ENCODE peak calls at places on chromosomes 4 and X, in nine cellular contexts. U is fibroblast of mammary gland, Z is AG04450, I is WERI-Rb-1, F is A673, P is endodermal cell, Q is astrocyte of the spinal cord, N is neural progenitor cell, E is adipocyte. K is an unnamed sample.
A peak's percentile ranks its signal among the peaks of the same experiment; 100 is the strongest.

GRCh38 chrX:3142259-3143042 is 101.2 kb downstream of the ARSF start:
- DNase-seq in N (no peak), Q (no peak), F (peak; percentile 3), P (no peak), Z (no peak), E (no peak), U (no peak), I (no peak), K (no peak)

GRCh38 chr4:37008199-37008598 is 236.3 kb upstream of the NWD2 start:
- DNase-seq in P (no peak), U (no peak), Q (peak; percentile 64), Z (no peak), N (no peak), F (no peak), E (no peak), I (no peak), K (no peak)

GRCh38 chrX:154840856-154841255 is 6.4 kb upstream of the SMIM9 start:
- DNase-seq in Q (peak; percentile 54), I (no peak), F (peak; percentile 60), U (peak; percentile 65), N (no peak), E (peak; percentile 71), P (no peak), Z (peak; percentile 18), K (peak; percentile 68)

GRCh38 chr4:8419222-8420041 is 21.1 kb downstream of the ACOX3 start:
- DNase-seq in E (peak; percentile 27), N (no peak), F (no peak), P (no peak), U (peak; percentile 52), Q (no peak), Z (no peak), I (no peak), K (peak; percentile 71)

GRCh38 chr4:2168469-2169319 is 73.2 kb downstream of the HAUS3 start:
- DNase-seq in E (no peak), Z (no peak), U (no peak), I (no peak), P (peak; percentile 37), F (no peak), Q (no peak), N (no peak), K (no peak)

GRCh38 chr4:25158817-25159216 is 1.4 kb downstream of the SEPSECS start:
- DNase-seq in Z (no peak), P (no peak), Q (no peak), F (no peak), U (no peak), I (no peak), E (no peak), N (no peak), K (no peak)

GRCh38 chrX:107678957-107679740 is 50.8 kb downstream of the PRPS1 start:
- DNase-seq in F (peak; percentile 17), U (peak; percentile 97), E (peak; percentile 69), Q (peak; percentile 79), I (no peak), N (no peak), Z (no peak), P (peak; percentile 40), K (peak; percentile 91)

GRCh38 chr4:138311771-138312535 is 69.8 kb upstream of the SLC7A11 start:
- DNase-seq in U (no peak), F (no peak), I (no peak), Z (no peak), E (peak; percentile 53), Q (no peak), N (no peak), P (no peak), K (no peak)

GRCh38 chrX:34559325-34559724 is 97.8 kb downstream of the TMEM47 start:
- DNase-seq in U (peak; percentile 56), P (peak; percentile 84), Q (peak; percentile 7), I (peak; percentile 13), F (peak; percentile 60), N (no peak), E (no peak), Z (no peak), K (no peak)

GRCh38 chr4:177251237-177251636 is 58.4 kb upstream of the NEIL3 start:
- DNase-seq in Q (no peak), E (no peak), Z (no peak), F (no peak), I (no peak), P (no peak), U (no peak), N (no peak), K (no peak)

GRCh38 chrX:17403231-17403691 is 28.3 kb downstream of the NHS start:
- DNase-seq in U (no peak), N (no peak), Q (no peak), P (no peak), E (no peak), Z (no peak), I (no peak), F (no peak), K (no peak)

GRCh38 chrX:24479924-24480722 is 15.0 kb downstream of the PDK3 start:
- DNase-seq in Q (no peak), F (no peak), N (no peak), E (no peak), I (no peak), Z (no peak), P (no peak), U (peak; percentile 6), K (peak; percentile 47)

DNA sequence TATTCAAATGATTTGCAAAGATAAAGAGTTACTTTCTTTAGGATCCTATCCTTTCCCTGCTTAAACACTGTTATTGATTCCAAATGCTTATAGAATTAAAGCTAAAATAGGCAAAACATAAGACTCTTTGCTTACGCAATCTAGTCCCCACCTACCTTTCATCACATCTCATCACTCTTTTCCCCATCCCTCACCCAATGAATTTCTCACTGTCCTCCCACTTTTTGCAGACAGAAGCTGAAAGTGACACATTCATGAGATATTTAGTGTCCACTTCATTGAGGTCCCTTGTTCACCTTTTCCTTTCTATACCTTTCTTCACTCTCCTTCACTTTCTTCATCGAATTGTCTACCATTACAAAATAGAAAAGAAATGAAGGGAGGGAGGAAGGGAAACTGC is 424 bp downstream of the SATL1 start:
- DNase-seq in F (peak; percentile 2), Q (no peak), I (no peak), U (no peak), N (no peak), E (peak; percentile 21), Z (no peak), P (no peak), K (no peak)
- H3K4me3 ChIP-seq in F (peak overlapping the region; percentile 67), Q (peak overlapping the region; percentile 75), I (peak overlapping the region; percentile 91), U (no peak overlapping the region), N (peak overlapping the region; percentile 72), E (peak overlapping the region; percentile 75), Z (peak overlapping the region; percentile 76), P (peak overlapping the region; percentile 93), K (no peak overlapping the region)

GRCh38 chrX:47080915-47081236 is 2.6 kb downstream of the RGN start:
- DNase-seq in Z (no peak), Q (no peak), F (no peak), U (no peak), I (no peak), N (no peak), E (no peak), P (no peak), K (no peak)

GRCh38 chrX:47080215-47080914 is 2.1 kb downstream of the RGN start:
- DNase-seq in F (no peak), N (no peak), U (no peak), Z (no peak), Q (no peak), P (no peak), E (no peak), I (no peak), K (no peak)

DNA sequence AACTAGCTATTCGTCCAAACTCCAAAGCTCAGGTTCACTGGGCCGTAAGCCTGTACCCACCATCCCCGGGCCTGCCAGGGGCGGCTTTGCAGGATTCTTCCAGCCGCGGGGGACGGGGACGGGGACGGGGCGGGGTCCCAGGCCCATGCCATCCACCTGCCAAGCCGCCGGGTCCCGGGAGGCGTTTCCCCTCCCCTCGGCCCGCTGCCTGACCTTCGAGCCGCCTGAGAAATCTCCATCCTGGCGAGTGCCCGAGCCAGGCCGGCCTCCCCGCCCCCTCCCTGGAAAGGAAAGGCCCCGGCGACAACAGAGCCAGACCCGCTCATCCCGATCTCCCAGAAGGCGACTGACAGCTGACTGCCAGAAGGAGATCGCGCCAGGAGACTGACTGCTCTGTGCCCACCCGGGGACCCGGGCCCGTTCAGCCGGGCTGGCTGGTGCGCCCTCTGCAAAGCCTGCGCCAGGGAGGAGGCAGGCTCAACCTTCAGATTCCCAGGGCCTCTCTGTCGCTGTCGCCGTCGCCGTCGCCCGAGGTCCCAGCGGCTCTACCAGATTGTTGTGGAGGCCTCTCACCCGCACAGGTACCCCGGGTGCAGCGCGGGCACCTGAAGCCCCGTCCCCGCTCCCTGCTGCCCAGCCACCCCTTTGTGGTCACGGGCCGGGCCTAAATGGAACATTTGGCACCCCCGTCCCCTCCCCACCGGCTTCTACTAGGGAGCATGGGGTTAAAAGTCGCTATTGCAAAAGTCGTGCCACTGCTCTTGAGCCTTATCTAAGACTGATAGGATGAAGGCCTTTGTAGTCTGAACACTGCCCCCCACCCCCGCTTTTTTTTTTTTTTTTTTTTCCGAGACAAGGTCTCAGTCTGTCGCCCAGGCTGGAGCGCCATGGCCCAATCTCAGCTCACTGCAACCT is at the start of gene RGN:
- DNase-seq in Z (no peak), F (no peak), Q (no peak), U (no peak), P (peak; percentile 69), E (no peak), I (no peak), N (peak; percentile 11), K (no peak)
- H3K4me3 ChIP-seq in Z (peak within 1 kb of the TSS; percentile 32), F (no peak within 1 kb of the TSS), Q (peak within 1 kb of the TSS; percentile 15), U (no peak within 1 kb of the TSS), P (no peak within 1 kb of the TSS), E (peak within 1 kb of the TSS; percentile 64), I (no peak within 1 kb of the TSS), N (peak within 1 kb of the TSS; percentile 27), K (no peak within 1 kb of the TSS)

GRCh38 chr4:139901516-139902327 is 236.1 kb downstream of the MGST2 start:
- DNase-seq in E (peak; percentile 58), P (no peak), Z (no peak), I (no peak), Q (peak; percentile 61), U (peak; percentile 54), N (no peak), F (peak; percentile 15), K (peak; percentile 44)
- H3K4me3 ChIP-seq in E (peak overlapping the region; percentile 88), P (peak overlapping the region; percentile 38), Z (peak overlapping the region; percentile 0), I (no peak overlapping the region), Q (peak overlapping the region; percentile 50), U (peak overlapping the region; percentile 43), N (no peak overlapping the region), F (no peak overlapping the region), K (peak overlapping the region; percentile 39)

GRCh38 chr4:150588341-150588740 is 6.4 kb downstream of the MAB21L2 start:
- DNase-seq in Z (no peak), F (no peak), U (no peak), Q (no peak), I (no peak), P (no peak), E (peak; percentile 65), N (no peak), K (no peak)

GRCh38 chr4:150593996-150594395 is 12.0 kb downstream of the MAB21L2 start:
- DNase-seq in Z (no peak), U (peak; percentile 34), F (peak; percentile 90), P (no peak), E (peak; percentile 78), Q (no peak), N (no peak), I (no peak), K (no peak)

GRCh38 chr4:150591904-150592303 is 10.0 kb downstream of the MAB21L2 start:
- DNase-seq in F (no peak), Q (no peak), U (no peak), Z (no peak), E (no peak), I (no peak), N (peak; percentile 37), P (no peak), K (no peak)

GRCh38 chr4:150589174-150589573 is 7.2 kb downstream of the MAB21L2 start:
- DNase-seq in P (no peak), Z (no peak), U (no peak), N (no peak), E (no peak), I (no peak), F (no peak), Q (no peak), K (no peak)

GRCh38 chr4:150591284-150591874 is 9.4 kb downstream of the MAB21L2 start:
- DNase-seq in I (peak; percentile 75), P (peak; percentile 85), Q (peak; percentile 16), U (no peak), F (no peak), Z (no peak), N (peak; percentile 80), E (peak; percentile 85), K (no peak)
- H3K4me3 ChIP-seq in I (no peak overlapping the region), P (no peak overlapping the region), Q (no peak overlapping the region), U (no peak overlapping the region), F (no peak overlapping the region), Z (no peak overlapping the region), N (no peak overlapping the region), E (no peak overlapping the region), K (no peak overlapping the region)

K was measured in fibroblast of villous mesenchyme.